ENCODE peak calls at places on chromosomes 1 and 21, in five cellular contexts. W is NCI-H1092 treated with DMSO at 0.1 percent for 48 hours, A is T follicular helper cell, H is GM23338, E is mucosa of descending colon. X is an unnamed sample.

GRCh38 chr1:196295766-196296165 is 312.5 kb downstream of the KCNT2 start:
- DNase-seq in A (no peak), W (no peak), E (no peak), H (no peak), X (no peak)

GRCh38 chr1:224198572-224198971 is 15.5 kb downstream of the DEGS1 start:
- DNase-seq in H (no peak), E (no peak), A (no peak), W (no peak), X (no peak)

GRCh38 chr1:234533034-234533571 is 54.1 kb upstream of the TARBP1 start:
- DNase-seq in H (no peak), W (no peak), E (no peak), A (no peak), X (no peak)

GRCh38 chr1:118826669-118827068 is 161.5 kb downstream of the TBX15 start:
- DNase-seq in E (no peak), A (no peak), W (no peak), H (peak), X (no peak)

GRCh38 chr1:1979482-1980165 is 24.0 kb downstream of the CFAP74 start:
- DNase-seq in H (no peak), A (no peak), W (no peak), E (no peak), X (no peak)

GRCh38 chr1:196951711-196952394 is 8.3 kb downstream of the CFHR2 start:
- DNase-seq in H (no peak), A (no peak), E (no peak), W (no peak), X (no peak)

GRCh38 chr1:37593726-37594125 is 2.0 kb downstream of the GNL2 start:
- DNase-seq in W (no peak), E (no peak), H (no peak), A (no peak), X (no peak)

GRCh38 chr1:77322061-77322900 is 40.5 kb downstream of the AK5 start:
- DNase-seq in W (no peak), H (peak), E (no peak), A (no peak), X (no peak)

GRCh38 chr1:87878873-87879272 is 550.2 kb downstream of the LMO4 start:
- DNase-seq in E (no peak), H (no peak), W (no peak), A (no peak), X (no peak)

GRCh38 chr1:201791775-201792166 is 37.2 kb upstream of the IPO9 start:
- DNase-seq in W (no peak), A (no peak), E (peak), H (no peak), X (no peak)

GRCh38 chr1:115534106-115534505 is 107.7 kb upstream of the VANGL1 start:
- DNase-seq in E (no peak), H (no peak), W (no peak), A (no peak), X (no peak)

GRCh38 chr1:60090662-60091061 is 17.1 kb upstream of the C1orf87 start:
- DNase-seq in H (no peak), E (no peak), A (no peak), W (no peak), X (no peak)

GRCh38 chr1:181104790-181105133 is 16.3 kb downstream of the IER5 start:
- DNase-seq in A (peak), W (peak), E (no peak), H (peak), X (peak)

GRCh38 chr1:54332781-54333585 is 73.2 kb downstream of the SSBP3 start:
- DNase-seq in W (no peak), A (no peak), E (no peak), H (no peak), X (no peak)

GRCh38 chr1:111747282-111747734 is 8.1 kb upstream of the INKA2 start:
- DNase-seq in W (peak), A (peak), H (peak), E (peak), X (peak)

GRCh38 chr21:29829514-29830255 is 110.1 kb downstream of the GRIK1 start:
- DNase-seq in H (no peak), A (no peak), E (no peak), W (no peak), X (no peak)

GRCh38 chr1:199089393-199090122 is 450.7 kb downstream of the PTPRC start:
- DNase-seq in A (peak), E (peak), H (no peak), W (no peak), X (no peak)

GRCh38 chr1:156618853-156619581 is at the start of gene HAPLN2:
- DNase-seq in A (no peak), W (peak), H (peak), E (no peak), X (peak)